ENCODE peak calls at places on chromosomes 11 and 22, in nine cellular contexts. One of them, this sample, is unnamed.

GRCh38 chr22:33803883-33804282 is 116.4 kb downstream of the LARGE1 start:
- ATAC-seq in foreskin keratinocyte: no peak
- ATAC-seq in left lobe of liver: no peak
- ATAC-seq in body of pancreas: no peak
- ATAC-seq in K562: no peak
- ATAC-seq in left lung: no peak
- ATAC-seq in pancreas: no peak
- ATAC-seq in T-cell: no peak
- ATAC-seq in stimulated activated naive CD8-positive, alpha-beta T cell treated with anti-CD3 and anti-CD28 coated beads, Interleukin-15, amount 100 ng/mL, for 72 hours: no peak
- ATAC-seq in this sample: no peak

GRCh38 chr11:129234978-129235377 is 42.9 kb upstream of the ARHGAP32 start:
- ATAC-seq in stimulated activated naive CD8-positive, alpha-beta T cell treated with anti-CD3 and anti-CD28 coated beads, Interleukin-15, amount 100 ng/mL, for 72 hours: no peak
- ATAC-seq in T-cell: no peak
- ATAC-seq in left lung: no peak
- ATAC-seq in pancreas: peak
- ATAC-seq in K562: no peak
- ATAC-seq in foreskin keratinocyte: no peak
- ATAC-seq in left lobe of liver: peak
- ATAC-seq in body of pancreas: peak
- ATAC-seq in this sample: no peak

GRCh38 chr22:30397656-30398635 is 1.1 kb downstream of the SEC14L2 start:
- ATAC-seq in left lobe of liver: peak
- ATAC-seq in stimulated activated naive CD8-positive, alpha-beta T cell treated with anti-CD3 and anti-CD28 coated beads, Interleukin-15, amount 100 ng/mL, for 72 hours: peak
- ATAC-seq in K562: peak
- ATAC-seq in T-cell: peak
- ATAC-seq in pancreas: no peak
- ATAC-seq in body of pancreas: peak
- ATAC-seq in left lung: no peak
- ATAC-seq in foreskin keratinocyte: no peak
- ATAC-seq in this sample: no peak

GRCh38 chr11:70005107-70005818 is 72.9 kb upstream of the ANO1 start:
- ATAC-seq in left lung: no peak
- ATAC-seq in K562: no peak
- ATAC-seq in left lobe of liver: no peak
- ATAC-seq in foreskin keratinocyte: no peak
- ATAC-seq in stimulated activated naive CD8-positive, alpha-beta T cell treated with anti-CD3 and anti-CD28 coated beads, Interleukin-15, amount 100 ng/mL, for 72 hours: no peak
- ATAC-seq in T-cell: no peak
- ATAC-seq in pancreas: no peak
- ATAC-seq in body of pancreas: no peak
- ATAC-seq in this sample: no peak

GRCh38 chr11:16879690-16880089 is 134.5 kb downstream of the PLEKHA7 start:
- ATAC-seq in foreskin keratinocyte: no peak
- ATAC-seq in body of pancreas: no peak
- ATAC-seq in left lung: peak
- ATAC-seq in pancreas: no peak
- ATAC-seq in T-cell: no peak
- ATAC-seq in K562: no peak
- ATAC-seq in left lobe of liver: no peak
- ATAC-seq in stimulated activated naive CD8-positive, alpha-beta T cell treated with anti-CD3 and anti-CD28 coated beads, Interleukin-15, amount 100 ng/mL, for 72 hours: no peak
- ATAC-seq in this sample: no peak

GRCh38 chr11:126140932-126141291 is 70.5 kb downstream of the RPUSD4 start:
- ATAC-seq in left lobe of liver: peak
- ATAC-seq in body of pancreas: no peak
- ATAC-seq in T-cell: no peak
- ATAC-seq in K562: no peak
- ATAC-seq in stimulated activated naive CD8-positive, alpha-beta T cell treated with anti-CD3 and anti-CD28 coated beads, Interleukin-15, amount 100 ng/mL, for 72 hours: no peak
- ATAC-seq in foreskin keratinocyte: peak
- ATAC-seq in pancreas: peak
- ATAC-seq in left lung: peak
- ATAC-seq in this sample: no peak

GRCh38 chr22:37824674-37825641 is 1.8 kb downstream of the GALR3 start:
- ATAC-seq in pancreas: no peak
- ATAC-seq in body of pancreas: no peak
- ATAC-seq in stimulated activated naive CD8-positive, alpha-beta T cell treated with anti-CD3 and anti-CD28 coated beads, Interleukin-15, amount 100 ng/mL, for 72 hours: peak
- ATAC-seq in left lung: no peak
- ATAC-seq in left lobe of liver: peak
- ATAC-seq in T-cell: peak
- ATAC-seq in K562: no peak
- ATAC-seq in foreskin keratinocyte: peak
- ATAC-seq in this sample: peak

GRCh38 chr11:12411806-12412727 is 34.7 kb downstream of the PARVA start:
- ATAC-seq in stimulated activated naive CD8-positive, alpha-beta T cell treated with anti-CD3 and anti-CD28 coated beads, Interleukin-15, amount 100 ng/mL, for 72 hours: peak
- ATAC-seq in left lung: peak
- ATAC-seq in body of pancreas: peak
- ATAC-seq in foreskin keratinocyte: peak
- ATAC-seq in pancreas: peak
- ATAC-seq in T-cell: peak
- ATAC-seq in K562: peak
- ATAC-seq in left lobe of liver: peak
- ATAC-seq in this sample: no peak

GRCh38 chr22:23499845-23500500 is 80.1 kb downstream of the IGLL1 start:
- ATAC-seq in stimulated activated naive CD8-positive, alpha-beta T cell treated with anti-CD3 and anti-CD28 coated beads, Interleukin-15, amount 100 ng/mL, for 72 hours: no peak
- ATAC-seq in body of pancreas: no peak
- ATAC-seq in T-cell: no peak
- ATAC-seq in left lung: no peak
- ATAC-seq in pancreas: no peak
- ATAC-seq in left lobe of liver: no peak
- ATAC-seq in foreskin keratinocyte: no peak
- ATAC-seq in K562: no peak
- ATAC-seq in this sample: no peak

GRCh38 chr11:114571712-114572111 is 12.0 kb upstream of the NXPE1 start:
- ATAC-seq in body of pancreas: no peak
- ATAC-seq in left lobe of liver: no peak
- ATAC-seq in K562: no peak
- ATAC-seq in stimulated activated naive CD8-positive, alpha-beta T cell treated with anti-CD3 and anti-CD28 coated beads, Interleukin-15, amount 100 ng/mL, for 72 hours: no peak
- ATAC-seq in foreskin keratinocyte: no peak
- ATAC-seq in left lung: no peak
- ATAC-seq in T-cell: no peak
- ATAC-seq in pancreas: no peak
- ATAC-seq in this sample: no peak

GRCh38 chr22:17152971-17153370 is 6.1 kb downstream of the HDHD5 start:
- ATAC-seq in body of pancreas: peak
- ATAC-seq in T-cell: no peak
- ATAC-seq in left lung: no peak
- ATAC-seq in foreskin keratinocyte: no peak
- ATAC-seq in pancreas: peak
- ATAC-seq in K562: peak
- ATAC-seq in left lobe of liver: peak
- ATAC-seq in stimulated activated naive CD8-positive, alpha-beta T cell treated with anti-CD3 and anti-CD28 coated beads, Interleukin-15, amount 100 ng/mL, for 72 hours: no peak
- ATAC-seq in this sample: no peak

GRCh38 chr22:36021649-36022048 is 7.0 kb downstream of the RBFOX2 start:
- ATAC-seq in body of pancreas: no peak
- ATAC-seq in foreskin keratinocyte: no peak
- ATAC-seq in left lung: no peak
- ATAC-seq in left lobe of liver: no peak
- ATAC-seq in pancreas: no peak
- ATAC-seq in K562: no peak
- ATAC-seq in stimulated activated naive CD8-positive, alpha-beta T cell treated with anti-CD3 and anti-CD28 coated beads, Interleukin-15, amount 100 ng/mL, for 72 hours: no peak
- ATAC-seq in T-cell: no peak
- ATAC-seq in this sample: no peak

GRCh38 chr22:35305525-35306070 is 5.9 kb downstream of the TOM1 start:
- ATAC-seq in K562: no peak
- ATAC-seq in pancreas: no peak
- ATAC-seq in foreskin keratinocyte: no peak
- ATAC-seq in body of pancreas: no peak
- ATAC-seq in left lung: no peak
- ATAC-seq in stimulated activated naive CD8-positive, alpha-beta T cell treated with anti-CD3 and anti-CD28 coated beads, Interleukin-15, amount 100 ng/mL, for 72 hours: no peak
- ATAC-seq in left lobe of liver: no peak
- ATAC-seq in T-cell: no peak
- ATAC-seq in this sample: no peak

GRCh38 chr22:36344106-36344827 is 43.5 kb downstream of the MYH9 start:
- ATAC-seq in K562: no peak
- ATAC-seq in left lobe of liver: no peak
- ATAC-seq in left lung: no peak
- ATAC-seq in stimulated activated naive CD8-positive, alpha-beta T cell treated with anti-CD3 and anti-CD28 coated beads, Interleukin-15, amount 100 ng/mL, for 72 hours: peak
- ATAC-seq in pancreas: no peak
- ATAC-seq in T-cell: peak
- ATAC-seq in foreskin keratinocyte: peak
- ATAC-seq in body of pancreas: peak
- ATAC-seq in this sample: peak

GRCh38 chr11:128390246-128390645 is 197.1 kb downstream of the ETS1 start:
- ATAC-seq in left lung: no peak
- ATAC-seq in T-cell: no peak
- ATAC-seq in stimulated activated naive CD8-positive, alpha-beta T cell treated with anti-CD3 and anti-CD28 coated beads, Interleukin-15, amount 100 ng/mL, for 72 hours: no peak
- ATAC-seq in K562: no peak
- ATAC-seq in pancreas: no peak
- ATAC-seq in body of pancreas: no peak
- ATAC-seq in left lobe of liver: no peak
- ATAC-seq in foreskin keratinocyte: no peak
- ATAC-seq in this sample: no peak

GRCh38 chr11:16784671-16785070 is 46.2 kb downstream of the C11orf58 start:
- ATAC-seq in T-cell: no peak
- ATAC-seq in left lobe of liver: no peak
- ATAC-seq in stimulated activated naive CD8-positive, alpha-beta T cell treated with anti-CD3 and anti-CD28 coated beads, Interleukin-15, amount 100 ng/mL, for 72 hours: no peak
- ATAC-seq in K562: no peak
- ATAC-seq in pancreas: no peak
- ATAC-seq in body of pancreas: no peak
- ATAC-seq in left lung: no peak
- ATAC-seq in foreskin keratinocyte: no peak
- ATAC-seq in this sample: no peak

GRCh38 chr22:17931400-17931825 is 92.9 kb downstream of the MICAL3 start:
- ATAC-seq in foreskin keratinocyte: peak
- ATAC-seq in left lobe of liver: peak
- ATAC-seq in stimulated activated naive CD8-positive, alpha-beta T cell treated with anti-CD3 and anti-CD28 coated beads, Interleukin-15, amount 100 ng/mL, for 72 hours: no peak
- ATAC-seq in left lung: no peak
- ATAC-seq in T-cell: no peak
- ATAC-seq in K562: no peak
- ATAC-seq in body of pancreas: peak
- ATAC-seq in pancreas: peak
- ATAC-seq in this sample: peak

GRCh38 chr11:73384531-73384870 is 8.3 kb downstream of the RELT start:
- ATAC-seq in K562: no peak
- ATAC-seq in pancreas: no peak
- ATAC-seq in body of pancreas: no peak
- ATAC-seq in T-cell: no peak
- ATAC-seq in left lobe of liver: no peak
- ATAC-seq in foreskin keratinocyte: no peak
- ATAC-seq in left lung: no peak
- ATAC-seq in stimulated activated naive CD8-positive, alpha-beta T cell treated with anti-CD3 and anti-CD28 coated beads, Interleukin-15, amount 100 ng/mL, for 72 hours: peak
- ATAC-seq in this sample: no peak

GRCh38 chr11:126340960-126341709 is 14.4 kb upstream of the ST3GAL4 start:
- ATAC-seq in body of pancreas: no peak
- ATAC-seq in stimulated activated naive CD8-positive, alpha-beta T cell treated with anti-CD3 and anti-CD28 coated beads, Interleukin-15, amount 100 ng/mL, for 72 hours: no peak
- ATAC-seq in K562: no peak
- ATAC-seq in pancreas: no peak
- ATAC-seq in foreskin keratinocyte: no peak
- ATAC-seq in left lung: no peak
- ATAC-seq in left lobe of liver: no peak
- ATAC-seq in T-cell: no peak
- ATAC-seq in this sample: no peak

GRCh38 chr11:61978703-61979661 is 11.5 kb upstream of the FTH1 start:
- ATAC-seq in K562: peak
- ATAC-seq in stimulated activated naive CD8-positive, alpha-beta T cell treated with anti-CD3 and anti-CD28 coated beads, Interleukin-15, amount 100 ng/mL, for 72 hours: no peak
- ATAC-seq in T-cell: no peak
- ATAC-seq in left lobe of liver: no peak
- ATAC-seq in body of pancreas: peak
- ATAC-seq in foreskin keratinocyte: no peak
- ATAC-seq in left lung: peak
- ATAC-seq in pancreas: peak
- ATAC-seq in this sample: no peak

GRCh38 chr11:96319901-96320656 is 22.9 kb downstream of the MAML2 start:
- ATAC-seq in left lung: no peak
- ATAC-seq in K562: peak
- ATAC-seq in body of pancreas: no peak
- ATAC-seq in left lobe of liver: no peak
- ATAC-seq in foreskin keratinocyte: no peak
- ATAC-seq in T-cell: no peak
- ATAC-seq in stimulated activated naive CD8-positive, alpha-beta T cell treated with anti-CD3 and anti-CD28 coated beads, Interleukin-15, amount 100 ng/mL, for 72 hours: no peak
- ATAC-seq in pancreas: no peak
- ATAC-seq in this sample: no peak

GRCh38 chr11:122874991-122875390 is 7.6 kb upstream of the JHY start:
- ATAC-seq in left lung: no peak
- ATAC-seq in body of pancreas: no peak
- ATAC-seq in foreskin keratinocyte: no peak
- ATAC-seq in stimulated activated naive CD8-positive, alpha-beta T cell treated with anti-CD3 and anti-CD28 coated beads, Interleukin-15, amount 100 ng/mL, for 72 hours: no peak
- ATAC-seq in T-cell: no peak
- ATAC-seq in pancreas: no peak
- ATAC-seq in left lobe of liver: no peak
- ATAC-seq in K562: no peak
- ATAC-seq in this sample: peak

GRCh38 chr11:65822760-65823528 is 10.8 kb upstream of the SNX32 start:
- ATAC-seq in pancreas: peak
- ATAC-seq in left lung: peak
- ATAC-seq in stimulated activated naive CD8-positive, alpha-beta T cell treated with anti-CD3 and anti-CD28 coated beads, Interleukin-15, amount 100 ng/mL, for 72 hours: no peak
- ATAC-seq in K562: no peak
- ATAC-seq in body of pancreas: peak
- ATAC-seq in left lobe of liver: peak
- ATAC-seq in T-cell: no peak
- ATAC-seq in foreskin keratinocyte: no peak
- ATAC-seq in this sample: no peak

GRCh38 chr22:43923631-43924548 is at the start of gene PNPLA3:
- ATAC-seq in left lobe of liver: peak
- ATAC-seq in stimulated activated naive CD8-positive, alpha-beta T cell treated with anti-CD3 and anti-CD28 coated beads, Interleukin-15, amount 100 ng/mL, for 72 hours: peak
- ATAC-seq in left lung: peak
- ATAC-seq in pancreas: peak
- ATAC-seq in body of pancreas: peak
- ATAC-seq in foreskin keratinocyte: peak
- ATAC-seq in T-cell: peak
- ATAC-seq in K562: peak
- ATAC-seq in this sample: peak

GRCh38 chr11:122189259-122189658 is 73.2 kb upstream of the BLID start:
- ATAC-seq in pancreas: peak
- ATAC-seq in foreskin keratinocyte: peak
- ATAC-seq in T-cell: no peak
- ATAC-seq in stimulated activated naive CD8-positive, alpha-beta T cell treated with anti-CD3 and anti-CD28 coated beads, Interleukin-15, amount 100 ng/mL, for 72 hours: no peak
- ATAC-seq in body of pancreas: peak
- ATAC-seq in left lung: peak
- ATAC-seq in left lobe of liver: no peak
- ATAC-seq in K562: no peak
- ATAC-seq in this sample: no peak

GRCh38 chr11:100735949-100736675 is 49.0 kb downstream of the ARHGAP42 start:
- ATAC-seq in body of pancreas: no peak
- ATAC-seq in stimulated activated naive CD8-positive, alpha-beta T cell treated with anti-CD3 and anti-CD28 coated beads, Interleukin-15, amount 100 ng/mL, for 72 hours: no peak
- ATAC-seq in pancreas: no peak
- ATAC-seq in T-cell: no peak
- ATAC-seq in left lung: no peak
- ATAC-seq in left lobe of liver: no peak
- ATAC-seq in K562: no peak
- ATAC-seq in foreskin keratinocyte: no peak
- ATAC-seq in this sample: no peak

GRCh38 chr11:123217897-123218296 is 22.8 kb upstream of the CLMP start:
- ATAC-seq in T-cell: no peak
- ATAC-seq in K562: no peak
- ATAC-seq in foreskin keratinocyte: no peak
- ATAC-seq in left lobe of liver: no peak
- ATAC-seq in pancreas: no peak
- ATAC-seq in left lung: no peak
- ATAC-seq in stimulated activated naive CD8-positive, alpha-beta T cell treated with anti-CD3 and anti-CD28 coated beads, Interleukin-15, amount 100 ng/mL, for 72 hours: no peak
- ATAC-seq in body of pancreas: peak
- ATAC-seq in this sample: no peak

GRCh38 chr22:29704528-29705285 is 15.1 kb upstream of the CABP7 start:
- ATAC-seq in foreskin keratinocyte: no peak
- ATAC-seq in left lobe of liver: peak
- ATAC-seq in pancreas: peak
- ATAC-seq in K562: peak
- ATAC-seq in body of pancreas: peak
- ATAC-seq in left lung: peak
- ATAC-seq in stimulated activated naive CD8-positive, alpha-beta T cell treated with anti-CD3 and anti-CD28 coated beads, Interleukin-15, amount 100 ng/mL, for 72 hours: no peak
- ATAC-seq in T-cell: no peak
- ATAC-seq in this sample: no peak

GRCh38 chr11:118306556-118306955 is 2.0 kb downstream of the CD3E start:
- ATAC-seq in T-cell: no peak
- ATAC-seq in left lobe of liver: no peak
- ATAC-seq in pancreas: no peak
- ATAC-seq in stimulated activated naive CD8-positive, alpha-beta T cell treated with anti-CD3 and anti-CD28 coated beads, Interleukin-15, amount 100 ng/mL, for 72 hours: peak
- ATAC-seq in left lung: no peak
- ATAC-seq in foreskin keratinocyte: no peak
- ATAC-seq in K562: no peak
- ATAC-seq in body of pancreas: no peak
- ATAC-seq in this sample: no peak

GRCh38 chr11:47979378-47980092 is 824 bp upstream of the PTPRJ start:
- ATAC-seq in stimulated activated naive CD8-positive, alpha-beta T cell treated with anti-CD3 and anti-CD28 coated beads, Interleukin-15, amount 100 ng/mL, for 72 hours: no peak
- ATAC-seq in body of pancreas: no peak
- ATAC-seq in T-cell: no peak
- ATAC-seq in left lung: no peak
- ATAC-seq in left lobe of liver: peak
- ATAC-seq in pancreas: peak
- ATAC-seq in foreskin keratinocyte: no peak
- ATAC-seq in K562: peak
- ATAC-seq in this sample: no peak

GRCh38 chr11:86184728-86185127 is 59.8 kb upstream of the EED start:
- ATAC-seq in body of pancreas: no peak
- ATAC-seq in stimulated activated naive CD8-positive, alpha-beta T cell treated with anti-CD3 and anti-CD28 coated beads, Interleukin-15, amount 100 ng/mL, for 72 hours: no peak
- ATAC-seq in K562: no peak
- ATAC-seq in left lobe of liver: no peak
- ATAC-seq in left lung: no peak
- ATAC-seq in foreskin keratinocyte: no peak
- ATAC-seq in T-cell: no peak
- ATAC-seq in pancreas: peak
- ATAC-seq in this sample: no peak